ENCODE peak calls at places on chromosomes 4 and X, in six cellular contexts. E is neural progenitor cell, Z is SK-N-SH, A is HCT116, C is MM.1S, R is GM23248. O is an unnamed sample.

GRCh38 chrX:46444011-46444410 is 101.2 kb downstream of the ZNF674 start:
- DNase-seq in E (no peak), Z (no peak), A (peak; percentile 74), C (no peak), R (peak; percentile 86), O (peak; percentile 85)

GRCh38 chrX:142001934-142002333 is 98.2 kb downstream of the MAGEC1 start:
- DNase-seq in E (no peak), Z (no peak), A (no peak), C (no peak), R (no peak), O (peak; percentile 43)

GRCh38 chrX:21940356-21940829 is at the start of gene SMS:
- DNase-seq in E (peak; percentile 60), Z (peak; percentile 88), A (no peak), C (peak; percentile 43), R (peak; percentile 87), O (peak; percentile 81)

GRCh38 chr4:127844605-127845116 is 36.0 kb upstream of the PLK4 start:
- DNase-seq in E (no peak), Z (no peak), A (no peak), C (no peak), R (peak; percentile 4), O (peak; percentile 6)

GRCh38 chr4:42673084-42673429 is 16.2 kb upstream of the ATP8A1 start:
- DNase-seq in E (no peak), Z (no peak), A (no peak), C (no peak), R (peak; percentile 61), O (no peak)

GRCh38 chr4:629916-630641 is 4.7 kb downstream of the PDE6B start:
- DNase-seq in E (no peak), Z (peak; percentile 24), A (no peak), C (no peak), R (no peak), O (no peak)

GRCh38 chr4:123352240-123352945 is 44.2 kb upstream of the SPRY1 start:
- DNase-seq in E (no peak), Z (no peak), A (no peak), C (no peak), R (peak; percentile 40), O (no peak)

GRCh38 chrX:5681159-5681558 is 547.5 kb downstream of the NLGN4X start:
- DNase-seq in E (peak; percentile 56), Z (peak; percentile 22), A (no peak), C (no peak), R (no peak), O (peak; percentile 9)

GRCh38 chr4:121096629-121097028 is 24.3 kb upstream of the NDNF start:
- DNase-seq in E (peak; percentile 18), Z (peak; percentile 16), A (peak; percentile 24), C (peak; percentile 66), R (peak; percentile 73), O (peak; percentile 50)

GRCh38 chr4:88283661-88284377 is 542 bp downstream of the PPM1K start:
- DNase-seq in E (peak; percentile 81), Z (peak; percentile 77), A (peak; percentile 12), C (peak; percentile 73), R (peak; percentile 83), O (peak; percentile 48)

GRCh38 chrX:115563633-115564182 is 2.7 kb downstream of the PLS3 start:
- DNase-seq in E (peak; percentile 23), Z (no peak), A (no peak), C (no peak), R (peak; percentile 24), O (peak; percentile 30)

GRCh38 chr4:163941221-163941865 is 446.9 kb downstream of the TMA16 start:
- DNase-seq in E (no peak), Z (no peak), A (no peak), C (no peak), R (no peak), O (peak; percentile 77)

DNA sequence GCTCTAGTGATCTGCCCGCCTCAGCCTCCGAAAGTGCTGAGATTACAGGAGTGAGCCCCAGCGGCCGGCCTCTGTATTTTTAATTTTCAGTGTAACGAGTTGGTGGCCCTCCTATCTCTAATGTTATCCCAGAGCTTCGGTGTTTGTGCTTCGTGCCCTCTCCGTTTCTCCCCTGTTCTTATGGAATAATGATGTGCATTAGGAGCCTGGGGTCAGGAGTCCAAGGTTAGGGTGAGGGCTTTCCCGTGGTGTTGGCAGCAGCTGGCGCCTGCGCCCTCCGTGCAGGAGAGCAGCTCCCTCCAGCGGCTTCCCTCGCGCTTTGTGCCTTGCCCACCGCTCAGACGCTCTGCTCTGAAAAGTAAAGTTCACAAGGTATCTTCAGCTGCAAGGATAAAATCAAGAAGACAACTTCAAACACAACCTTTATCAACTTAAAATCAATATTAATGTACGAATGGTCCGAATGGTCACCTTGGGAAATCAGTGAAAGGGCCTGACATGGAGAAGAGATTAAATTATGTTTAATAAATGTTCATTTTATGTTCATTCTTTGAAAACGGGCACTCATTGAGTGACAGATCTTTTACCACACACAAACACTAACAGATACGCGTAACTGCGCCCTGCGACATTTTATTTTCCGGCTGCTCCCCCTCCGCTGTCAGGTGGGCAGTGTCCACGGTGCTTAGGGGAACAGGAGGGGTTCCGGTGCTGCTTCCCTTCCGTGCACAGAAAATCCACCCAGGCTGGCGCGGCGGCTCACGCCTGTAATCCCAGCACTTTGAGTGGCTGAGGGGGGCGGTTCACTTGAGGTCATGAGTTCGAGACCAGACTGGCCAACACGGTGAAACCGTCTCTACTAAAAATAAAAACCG is 62.4 kb downstream of the TRAPPC11 start:
- DNase-seq in E (peak; percentile 32), Z (peak; percentile 74), A (no peak), C (peak; percentile 74), R (peak; percentile 70), O (no peak)
- TF ChIP-seq EZH2phosphoT487 in E (no peak), Z (no peak), A (no peak), C (no peak), R (no peak), O (no peak)

GRCh38 chr4:15149234-15149841 is 147.1 kb downstream of the CPEB2 start:
- DNase-seq in E (no peak), Z (no peak), A (no peak), C (no peak), R (peak; percentile 65), O (peak; percentile 13)
- H3K9ac ChIP-seq in E (no peak overlapping the region), Z (no peak overlapping the region), A (no peak overlapping the region), C (no peak overlapping the region), R (peak overlapping the region; percentile 62), O (peak overlapping the region; percentile 37)

DNA sequence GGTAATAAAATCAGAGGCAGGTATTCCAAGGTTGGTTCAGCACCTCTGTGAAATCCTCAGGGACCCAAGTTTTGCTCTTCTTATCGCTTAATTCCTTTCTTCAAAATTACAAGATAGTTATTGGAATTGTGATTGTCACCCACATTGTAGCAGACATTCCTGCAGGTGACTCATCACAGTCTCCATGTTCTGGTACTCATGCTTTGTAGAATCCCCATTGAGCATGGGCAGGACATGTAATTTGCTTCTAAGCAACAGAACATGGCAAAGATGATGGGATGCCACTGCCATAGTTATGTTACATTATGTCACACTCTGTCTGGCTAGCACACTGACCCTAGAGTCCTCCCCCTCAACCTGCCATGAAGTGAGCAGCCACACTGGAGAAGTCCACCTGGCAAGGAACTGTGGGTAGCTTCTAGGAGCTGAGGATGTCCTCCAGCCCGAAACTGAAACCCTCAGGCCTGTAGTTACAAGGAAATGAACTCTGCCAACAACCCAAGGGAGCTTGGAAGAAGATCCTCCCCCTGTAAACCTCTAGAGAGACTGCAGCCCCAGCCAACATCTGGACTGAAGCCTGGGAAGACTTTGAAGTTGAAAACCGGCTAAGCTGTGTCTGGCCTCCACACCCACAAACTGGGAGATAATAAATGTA is 58.3 kb upstream of the GUCY1A1 start:
- DNase-seq in E (no peak), Z (no peak), A (no peak), C (peak; percentile 36), R (peak; percentile 44), O (no peak)
- TF ChIP-seq EZH2phosphoT487 in E (no peak), Z (no peak), A (no peak), C (no peak), R (no peak), O (no peak)

DNA sequence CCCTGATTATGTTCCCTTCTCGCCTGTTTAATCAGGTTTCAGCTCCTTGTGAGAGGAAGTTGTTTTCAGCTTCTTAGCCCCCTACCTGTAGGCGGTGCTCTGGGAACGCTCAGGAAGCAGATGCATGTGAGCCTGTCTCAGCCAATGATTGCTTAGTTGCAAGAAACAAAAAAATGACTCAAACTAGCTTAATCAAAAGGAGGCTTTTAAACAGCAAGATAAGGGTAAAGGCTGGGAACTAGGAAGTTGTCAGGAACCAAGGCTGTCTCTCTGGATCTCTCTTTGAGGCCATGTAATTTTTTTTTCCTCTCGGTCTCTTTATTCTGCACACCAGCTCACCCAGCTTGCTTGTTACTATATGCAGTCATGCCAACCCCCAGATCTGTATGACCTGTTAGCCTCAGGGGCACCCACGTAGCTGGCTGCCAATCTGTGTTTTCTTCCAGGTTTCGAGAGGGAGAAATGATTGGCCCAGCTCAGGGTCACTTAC is 109.1 kb downstream of the PTTG2 start:
- DNase-seq in E (peak; percentile 74), Z (peak; percentile 53), A (no peak), C (peak; percentile 67), R (peak; percentile 86), O (peak; percentile 77)
- H3K9ac ChIP-seq in E (no peak overlapping the region), Z (no peak overlapping the region), A (no peak overlapping the region), C (peak overlapping the region; percentile 6), R (no peak overlapping the region), O (no peak overlapping the region)

GRCh38 chr4:79574741-79575451 is 166.9 kb upstream of the GK2 start:
- DNase-seq in E (no peak), Z (no peak), A (no peak), C (no peak), R (no peak), O (no peak)

GRCh38 chr4:79575709-79576479 is 167.9 kb upstream of the GK2 start:
- DNase-seq in E (no peak), Z (no peak), A (no peak), C (no peak), R (peak; percentile 2), O (no peak)

GRCh38 chr4:79578613-79579012 is 170.6 kb upstream of the GK2 start:
- DNase-seq in E (no peak), Z (no peak), A (no peak), C (no peak), R (no peak), O (no peak)

GRCh38 chr4:79576480-79576803 is 168.4 kb upstream of the GK2 start:
- DNase-seq in E (peak; percentile 56), Z (peak; percentile 48), A (no peak), C (peak; percentile 55), R (peak; percentile 58), O (peak; percentile 60)
- TF ChIP-seq EZH2phosphoT487 in E (no peak), Z (no peak), A (no peak), C (no peak), R (no peak), O (no peak)

GRCh38 chrX:81202989-81203388 is 1.1 kb downstream of the SH3BGRL start:
- DNase-seq in E (no peak), Z (no peak), A (no peak), C (no peak), R (no peak), O (no peak)
- H3K9ac ChIP-seq in E (no peak overlapping the region), Z (peak overlapping the region; percentile 76), A (no peak overlapping the region), C (no peak overlapping the region), R (peak overlapping the region; percentile 97), O (peak overlapping the region; percentile 69)